ENCODE peak calls at places on chromosomes 7 and 10, in four cellular contexts. V is heart left ventricle, R is spleen, F is HCT116. U is an unnamed sample. For H3K4me1, the result is how much of the 10 kb centered on the place peaks cover.

GRCh38 chr10:4260483-4260882 is 475.5 kb upstream of the KLF6 start:
- DNase-seq in V (no peak), R (no peak), F (no peak), U (no peak)

GRCh38 chr10:33306756-33307519 is 27.5 kb downstream of the NRP1 start:
- DNase-seq in V (no peak), R (no peak), F (no peak), U (no peak)

GRCh38 chr10:47264797-47265281 is 35.2 kb upstream of the GDF10 start:
- DNase-seq in V (no peak), R (no peak), F (no peak), U (no peak)

GRCh38 chr10:25748509-25748908 is 185.5 kb upstream of the MYO3A start:
- DNase-seq in V (no peak), R (no peak), F (no peak), U (no peak)

GRCh38 chr10:114306116-114306973 is 67.3 kb downstream of the VWA2 start:
- DNase-seq in V (no peak), R (peak), F (no peak), U (no peak)

GRCh38 chr10:44774676-44775401 is 136.3 kb upstream of the TMEM72 start:
- DNase-seq in V (no peak), R (no peak), F (no peak), U (no peak)

GRCh38 chr7:73971701-73972341 is 56.2 kb upstream of the ELN start:
- DNase-seq in V (no peak), R (peak), F (peak), U (no peak)

GRCh38 chr10:110972231-110973134 is 53.1 kb downstream of the SHOC2 start:
- DNase-seq in V (no peak), R (no peak), F (no peak), U (no peak)

GRCh38 chr10:22984066-22984465 is 56.2 kb downstream of the ARMC3 start:
- DNase-seq in V (no peak), R (no peak), F (no peak), U (no peak)

GRCh38 chr7:137717811-137718271 is 128.9 kb downstream of the DGKI start:
- DNase-seq in V (peak), R (no peak), F (no peak), U (no peak)

GRCh38 chr7:68224041-68224534 is 1227.5 kb downstream of the TYW1 start:
- DNase-seq in V (no peak), R (no peak), F (no peak), U (no peak)

GRCh38 chr10:118148245-118148644 is 101.5 kb upstream of the RAB11FIP2 start:
- DNase-seq in V (no peak), R (no peak), F (no peak), U (no peak)

GRCh38 chr10:98556061-98556460 is 109.3 kb upstream of the HPS1 start:
- DNase-seq in V (no peak), R (no peak), F (no peak), U (no peak)

GRCh38 chr7:107046511-107047259 is 2.2 kb downstream of the PRKAR2B start:
- DNase-seq in V (no peak), R (no peak), F (no peak), U (no peak)

GRCh38 chr7:44617225-44617885 is 10.9 kb downstream of the OGDH start:
- DNase-seq in V (no peak), R (no peak), F (no peak), U (no peak)

GRCh38 chr10:60986779-60987178 is 42.8 kb upstream of the RHOBTB1 start:
- DNase-seq in V (peak), R (no peak), F (no peak), U (no peak)

GRCh38 chr7:70271617-70272081 is 673.4 kb downstream of the AUTS2 start:
- DNase-seq in V (no peak), R (no peak), F (no peak), U (no peak)

GRCh38 chr10:7969623-7970022 is 84.9 kb upstream of the GATA3 start:
- DNase-seq in V (no peak), R (no peak), F (no peak), U (no peak)

GRCh38 chr10:20871970-20872369 is 25.1 kb downstream of the NEBL start:
- DNase-seq in V (no peak), R (no peak), F (no peak), U (no peak)

GRCh38 chr7:101814996-101815825 is 2.2 kb upstream of the CUX1 start:
- DNase-seq in V (peak), R (peak), F (no peak), U (no peak)

GRCh38 chr7:119964640-119965542 is 308.1 kb upstream of the KCND2 start:
- DNase-seq in V (no peak), R (no peak), F (no peak), U (no peak)

GRCh38 chr10:123270221-123270620 is 116.0 kb downstream of the BUB3 start:
- DNase-seq in V (no peak), R (no peak), F (no peak), U (no peak)

DNA sequence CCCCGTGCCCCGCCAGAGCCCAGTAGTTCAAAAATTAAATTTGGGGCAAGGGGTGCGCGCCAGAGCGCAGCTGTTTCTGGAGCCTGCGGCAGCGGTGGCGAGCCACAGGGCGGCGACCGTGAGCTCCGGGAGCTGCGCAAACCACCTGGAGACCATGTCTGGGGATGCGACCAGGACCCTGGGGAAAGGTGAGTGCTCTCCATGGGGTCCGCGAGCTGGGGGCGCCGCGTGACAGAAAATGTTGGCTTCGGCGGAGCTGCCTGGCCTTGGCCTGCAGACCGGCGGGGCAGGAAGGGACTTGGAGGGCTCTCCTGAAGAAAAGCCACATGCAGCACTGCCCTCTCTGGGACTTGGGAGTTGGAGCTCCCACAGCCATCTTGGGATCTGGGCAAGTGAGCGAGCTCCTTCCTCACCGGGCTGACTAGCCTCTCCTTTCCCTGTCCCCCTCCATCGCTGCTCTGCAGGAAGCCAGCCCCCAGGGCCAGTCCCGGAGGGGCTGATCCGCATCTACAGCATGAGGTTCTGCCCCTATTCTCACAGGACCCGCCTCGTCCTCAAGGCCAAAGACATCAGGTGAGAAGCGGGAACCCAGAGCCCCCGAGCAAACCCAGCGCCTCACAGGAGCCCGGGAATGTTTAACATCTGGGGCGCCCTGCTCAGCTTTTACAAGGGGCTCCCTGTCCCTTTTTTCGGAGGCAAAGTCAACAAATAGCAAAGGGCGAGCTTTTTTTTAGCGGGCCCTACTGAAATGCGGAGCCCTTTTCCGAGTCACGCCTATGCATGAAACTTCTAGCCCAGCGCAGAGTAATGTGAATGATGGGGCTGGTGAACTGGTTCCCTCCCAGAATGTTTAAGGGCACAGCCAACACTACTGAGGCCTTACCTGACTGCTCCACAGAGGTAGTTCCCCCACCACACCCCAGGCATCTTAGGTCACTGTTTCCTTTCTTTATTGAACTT is 6.1 kb downstream of the GSTO2 start:
- DNase-seq in V (peak), R (peak), F (peak), U (no peak)
- H3K4me3 ChIP-seq in V (peak), R (peak), F (peak), U (peak)

DNA sequence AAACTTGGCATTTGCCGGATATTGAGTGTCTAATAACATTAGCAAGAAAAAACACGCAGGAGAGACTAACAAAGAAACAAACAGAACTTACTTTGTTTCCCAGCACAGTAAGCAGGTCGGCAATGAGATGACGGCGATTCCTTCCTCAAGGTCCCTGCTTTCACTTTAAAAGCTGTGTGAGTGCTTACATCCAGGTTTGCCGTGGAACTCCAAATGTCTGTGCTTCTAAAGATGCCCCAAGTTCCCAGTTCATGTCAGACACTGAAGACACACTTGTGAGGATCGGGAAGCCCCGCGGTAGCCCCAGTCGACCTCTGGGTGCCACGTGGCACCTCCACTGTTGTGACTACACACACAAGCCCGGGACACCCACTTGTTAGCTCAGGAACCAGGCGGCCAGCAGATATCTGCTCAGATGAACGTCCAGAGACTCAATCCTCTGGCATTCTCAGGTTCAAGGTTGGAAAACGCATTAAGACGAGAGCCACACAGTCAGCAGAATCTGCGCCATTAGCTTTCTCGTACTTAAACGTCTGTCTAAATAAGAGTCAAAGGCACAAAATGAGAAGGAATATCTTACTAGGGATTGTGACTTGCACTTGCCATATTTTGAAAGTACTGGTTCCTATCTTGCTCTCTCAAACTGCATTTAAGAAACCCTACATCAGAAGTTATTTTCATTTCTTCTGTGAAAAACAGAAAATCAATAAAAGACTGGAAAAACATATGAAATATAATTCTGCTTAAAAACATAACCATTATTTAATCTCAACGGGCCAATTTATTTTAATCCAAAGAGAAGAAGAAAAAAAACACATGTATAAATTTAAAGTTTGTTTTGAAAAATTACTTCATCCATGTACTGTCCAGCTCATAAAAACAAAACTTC is 207.6 kb upstream of the KLF14 start:
- DNase-seq in V (peak), R (peak), F (no peak), U (peak)
- TF ChIP-seq POLR2A in V (no peak), R (no peak), F (no peak), U (no peak)

GRCh38 chr10:93272884-93273675 is 199.4 kb downstream of the CYP26A1 start:
- DNase-seq in V (no peak), R (no peak), F (no peak), U (no peak)
- H3K4me1 ChIP-seq in V (under half), R (under half), F (under half), U (under half)

GRCh38 chr10:46104071-46104585 is 58.1 kb upstream of the MSMB start:
- DNase-seq in V (no peak), R (no peak), F (no peak), U (no peak)

GRCh38 chr10:46106410-46107255 is 60.6 kb upstream of the MSMB start:
- DNase-seq in V (peak), R (peak), F (peak), U (peak)
- H3K4me3 ChIP-seq in V (peak), R (peak), F (peak), U (peak)

GRCh38 chr10:93269281-93269680 is 195.6 kb downstream of the CYP26A1 start:
- DNase-seq in V (no peak), R (no peak), F (no peak), U (no peak)

GRCh38 chr10:93268021-93268420 is 194.3 kb downstream of the CYP26A1 start:
- DNase-seq in V (no peak), R (no peak), F (no peak), U (no peak)

GRCh38 chr10:93267521-93267920 is 193.8 kb downstream of the CYP26A1 start:
- DNase-seq in V (no peak), R (no peak), F (no peak), U (no peak)

GRCh38 chr10:93274419-93274818 is 200.7 kb downstream of the CYP26A1 start:
- DNase-seq in V (no peak), R (no peak), F (no peak), U (no peak)

DNA sequence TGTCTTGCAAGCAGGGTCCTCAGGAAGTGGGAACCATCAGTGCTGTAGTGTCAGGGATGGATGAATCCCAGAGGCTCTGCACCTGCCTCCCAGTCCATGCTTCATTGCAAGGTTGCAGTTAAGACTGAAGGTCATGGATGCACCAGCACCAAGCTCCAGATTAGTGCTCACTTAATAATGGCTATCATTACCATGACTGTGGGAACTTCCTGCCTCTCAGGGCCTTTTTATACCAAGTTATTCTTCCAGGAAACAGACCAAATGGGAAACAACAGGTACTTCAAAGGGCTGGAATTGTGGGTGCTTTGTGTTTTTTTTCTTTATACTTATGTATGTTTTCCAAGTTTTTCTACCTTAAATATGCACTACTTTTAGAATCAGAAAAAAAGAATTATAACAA is 197.7 kb downstream of the CYP26A1 start:
- DNase-seq in V (no peak), R (no peak), F (no peak), U (no peak)
- TF ChIP-seq POLR2A in V (no peak), R (no peak), F (no peak), U (no peak)

DNA sequence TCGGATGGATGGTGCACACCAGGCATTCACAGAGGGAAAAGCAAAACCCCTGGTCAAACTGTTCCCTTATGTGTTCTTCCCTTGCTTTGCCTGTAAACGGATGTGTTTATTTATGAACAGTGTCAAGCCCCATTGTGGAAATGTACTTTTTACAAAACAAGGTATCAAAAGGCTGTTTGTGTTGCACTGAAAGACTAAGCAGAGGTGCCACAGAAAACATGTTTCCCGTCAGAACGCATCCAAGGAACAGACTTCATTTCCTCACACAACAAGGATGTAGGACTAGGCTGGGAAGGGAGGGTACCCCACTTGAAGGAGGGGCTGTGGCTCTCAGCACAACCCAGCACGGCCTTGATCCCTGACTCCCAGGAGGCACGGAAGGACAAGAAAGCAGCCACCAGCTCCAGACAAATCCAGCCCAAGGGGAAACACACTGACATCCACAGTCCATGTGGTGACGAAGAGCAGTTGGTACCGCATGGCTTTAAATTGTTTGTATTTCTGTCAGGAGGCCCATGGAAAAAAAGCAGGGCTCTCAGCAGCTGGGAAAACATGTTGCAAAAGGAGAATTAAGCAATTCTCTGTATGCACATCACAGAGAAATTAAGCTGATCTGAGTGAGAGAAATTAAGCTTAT is 85.6 kb downstream of the RNF216 start:
- DNase-seq in V (peak), R (no peak), F (no peak), U (peak)
- H3K4me1 ChIP-seq in V (half or more), R (half or more), F (under half), U (half or more)

DNA sequence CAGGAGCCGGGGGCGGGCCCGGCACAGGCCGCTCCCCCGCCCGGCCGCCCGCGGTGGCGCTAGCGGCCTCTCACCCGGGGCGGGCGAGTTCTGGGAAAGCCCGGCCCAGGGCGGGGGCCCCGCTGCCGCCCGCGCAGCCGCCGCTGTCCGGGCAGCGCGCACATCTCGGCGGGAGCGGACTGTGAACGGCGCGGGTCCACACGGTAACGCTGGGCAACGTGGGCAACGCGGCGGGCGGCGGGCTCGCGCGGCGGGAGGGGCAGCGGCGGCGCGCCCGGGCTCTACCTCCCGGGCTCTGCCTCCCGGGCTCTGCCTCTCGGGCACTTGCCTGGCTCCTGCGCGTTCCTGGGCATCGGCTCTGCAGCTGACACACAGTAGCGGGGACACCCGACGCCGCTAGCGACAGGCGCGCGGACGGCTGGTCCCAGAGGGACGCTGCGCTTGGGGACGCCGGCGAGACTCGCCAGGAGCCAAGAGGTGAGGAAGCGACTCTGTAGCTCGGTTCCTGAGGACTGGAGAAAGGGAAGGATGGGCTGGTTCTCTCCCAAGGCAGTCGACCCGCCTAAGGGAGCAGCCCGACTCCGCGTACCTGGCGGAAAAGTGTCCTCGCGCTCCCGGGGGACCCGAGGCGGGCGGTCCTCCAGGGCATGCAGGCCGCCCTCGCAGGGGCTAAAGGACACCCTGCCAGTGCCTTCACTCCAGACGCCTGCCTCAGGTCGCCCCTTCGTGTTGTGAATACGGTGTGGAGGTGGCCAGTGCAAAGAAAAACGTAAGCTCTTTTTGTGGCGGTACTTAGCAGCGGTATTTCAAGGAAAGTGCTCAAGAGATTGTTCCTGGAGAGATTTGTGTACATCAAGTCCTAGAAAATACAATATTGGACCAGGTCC is at the start of gene PLCE1:
- DNase-seq in V (peak), R (peak), F (no peak), U (no peak)
- H3K4me3 ChIP-seq in V (peak), R (peak), F (peak), U (peak)

DNA sequence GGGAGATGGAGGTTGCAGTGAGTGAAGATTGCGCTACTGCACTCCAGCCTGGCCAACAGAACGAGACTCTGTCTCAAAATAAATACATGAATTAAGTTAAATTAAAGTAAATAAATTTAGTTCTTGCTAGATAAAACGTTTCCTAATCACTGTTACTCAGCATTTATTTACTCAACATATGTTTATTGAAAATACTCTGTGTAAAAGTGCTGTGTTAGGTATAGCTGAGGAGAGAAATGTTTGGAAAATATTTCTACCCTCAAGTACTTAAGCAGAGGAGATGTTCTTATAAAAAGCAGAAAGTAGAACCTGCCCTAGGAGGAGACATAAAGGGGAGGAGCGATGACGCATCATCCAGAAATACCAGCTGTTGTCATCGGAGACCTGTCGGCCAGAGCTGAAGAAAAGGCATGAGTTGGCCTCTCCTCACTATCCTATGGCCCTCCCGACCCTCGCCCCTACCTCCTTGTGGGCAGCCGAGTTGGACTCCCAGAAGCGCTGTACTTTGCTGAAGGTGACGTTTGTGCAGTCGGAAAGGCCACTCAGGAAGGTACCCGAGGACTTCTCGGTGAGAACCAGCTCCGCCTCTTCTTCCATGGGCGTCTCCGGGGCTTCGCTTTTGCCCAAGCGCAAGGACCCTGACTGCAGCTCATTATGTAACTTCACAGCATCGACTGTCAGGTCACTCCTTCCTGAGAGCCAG is 1.1 kb downstream of the RRP12 start:
- DNase-seq in V (peak), R (peak), F (peak), U (no peak)
- TF ChIP-seq POLR2A in V (no peak), R (no peak), F (no peak), U (no peak)